ENCODE peak calls at places on chromosomes 6 and 20, in nine cellular contexts. P is IMR-90, Y is GM23248, U is left ventricle myocardium inferior, C is adrenal gland, G is upper lobe of right lung, X is body of pancreas, Q is sigmoid colon, R is tibial artery. E is an unnamed sample.

GRCh38 chr20:49338061-49338460 is 60.2 kb upstream of the ZNFX1 start:
- DNase-seq in P (no peak), Y (no peak), U (no peak), C (no peak), G (no peak), X (no peak), Q (no peak), R (no peak), E (no peak)

GRCh38 chr20:16589623-16590022 is 16.4 kb upstream of the KIF16B start:
- DNase-seq in P (no peak), Y (no peak), U (no peak), C (no peak), G (no peak), X (no peak), Q (no peak), R (no peak), E (no peak)

GRCh38 chr6:158040051-158040803 is 58.6 kb downstream of the SYNJ2 start:
- DNase-seq in P (peak), Y (peak), U (no peak), C (peak), G (peak), X (no peak), Q (peak), R (peak), E (peak)

GRCh38 chr6:125188037-125188436 is 34.5 kb downstream of the TPD52L1 start:
- DNase-seq in P (peak), Y (peak), U (no peak), C (no peak), G (no peak), X (no peak), Q (no peak), R (no peak), E (no peak)

GRCh38 chr6:137197684-137198645 is 21.2 kb downstream of the IFNGR1 start:
- DNase-seq in P (no peak), Y (no peak), U (no peak), C (no peak), G (no peak), X (no peak), Q (no peak), R (no peak), E (no peak)

GRCh38 chr20:52379723-52380336 is 188.3 kb upstream of the ZFP64 start:
- DNase-seq in P (peak), Y (peak), U (peak), C (peak), G (peak), X (peak), Q (no peak), R (peak), E (no peak)

GRCh38 chr20:5947276-5947675 is 3.1 kb downstream of the TRMT6 start:
- DNase-seq in P (no peak), Y (peak), U (no peak), C (no peak), G (peak), X (no peak), Q (no peak), R (no peak), E (no peak)

GRCh38 chr6:6004147-6004995 is 2.4 kb downstream of the NRN1 start:
- DNase-seq in P (no peak), Y (peak), U (no peak), C (no peak), G (no peak), X (no peak), Q (no peak), R (no peak), E (no peak)

GRCh38 chr6:81557811-81558210 is 194.7 kb downstream of the TENT5A start:
- DNase-seq in P (no peak), Y (peak), U (no peak), C (no peak), G (no peak), X (no peak), Q (no peak), R (no peak), E (no peak)

GRCh38 chr6:100099189-100100074 is 105.4 kb upstream of the MCHR2 start:
- DNase-seq in P (peak), Y (peak), U (no peak), C (no peak), G (no peak), X (no peak), Q (no peak), R (no peak), E (no peak)

GRCh38 chr20:38723069-38723981 is 961 bp upstream of the SLC32A1 start:
- DNase-seq in P (no peak), Y (peak), U (no peak), C (no peak), G (no peak), X (no peak), Q (no peak), R (no peak), E (no peak)

GRCh38 chr6:82331031-82331773 is 32.4 kb upstream of the TPBG start:
- DNase-seq in P (peak), Y (peak), U (no peak), C (no peak), G (no peak), X (no peak), Q (no peak), R (no peak), E (no peak)

GRCh38 chr20:21513881-21514540 is at the start of gene NKX2-2:
- DNase-seq in P (no peak), Y (no peak), U (no peak), C (no peak), G (no peak), X (no peak), Q (no peak), R (no peak), E (no peak)

GRCh38 chr20:50916257-50916656 is 15.0 kb downstream of the ADNP start:
- DNase-seq in P (peak), Y (peak), U (no peak), C (no peak), G (no peak), X (no peak), Q (no peak), R (no peak), E (no peak)

GRCh38 chr6:1609662-1610496 is at the start of gene FOXC1:
- DNase-seq in P (peak), Y (peak), U (peak), C (peak), G (peak), X (peak), Q (peak), R (peak), E (peak)

GRCh38 chr20:53085720-53086119 is 113.6 kb downstream of the TSHZ2 start:
- DNase-seq in P (no peak), Y (no peak), U (no peak), C (no peak), G (no peak), X (no peak), Q (no peak), R (no peak), E (no peak)

GRCh38 chr6:89289710-89290109 is 25.4 kb downstream of the GABRR2 start:
- DNase-seq in P (no peak), Y (no peak), U (no peak), C (no peak), G (no peak), X (no peak), Q (no peak), R (no peak), E (no peak)

GRCh38 chr6:41451039-41451438 is 95.1 kb upstream of the FOXP4 start:
- DNase-seq in P (no peak), Y (peak), U (no peak), C (no peak), G (no peak), X (no peak), Q (no peak), R (no peak), E (no peak)

GRCh38 chr6:93575495-93575894 is 156.1 kb upstream of the EPHA7 start:
- DNase-seq in P (no peak), Y (no peak), U (no peak), C (no peak), G (no peak), X (no peak), Q (no peak), R (no peak), E (no peak)

GRCh38 chr6:156698239-156699016 is 78.8 kb upstream of the ARID1B start:
- DNase-seq in P (no peak), Y (no peak), U (no peak), C (no peak), G (no peak), X (no peak), Q (no peak), R (no peak), E (no peak)

GRCh38 chr6:71433441-71433840 is 144.8 kb downstream of the OGFRL1 start:
- DNase-seq in P (no peak), Y (no peak), U (no peak), C (no peak), G (no peak), X (no peak), Q (no peak), R (no peak), E (no peak)

GRCh38 chr6:125201961-125202729 is 48.6 kb downstream of the TPD52L1 start:
- DNase-seq in P (peak), Y (peak), U (peak), C (peak), G (peak), X (peak), Q (peak), R (peak), E (peak)

GRCh38 chr20:768426-768978 is at the start of gene SLC52A3:
- DNase-seq in P (no peak), Y (no peak), U (peak), C (no peak), G (peak), X (peak), Q (no peak), R (no peak), E (no peak)

GRCh38 chr6:149840345-149841075 is 23.6 kb downstream of the LRP11 start:
- DNase-seq in P (peak), Y (peak), U (peak), C (peak), G (peak), X (peak), Q (peak), R (peak), E (peak)

GRCh38 chr6:39029156-39030011 is 19.2 kb upstream of the GLP1R start:
- DNase-seq in P (no peak), Y (peak), U (no peak), C (no peak), G (no peak), X (peak), Q (no peak), R (no peak), E (no peak)

GRCh38 chr20:47189060-47189459 is 167.4 kb downstream of the ZMYND8 start:
- DNase-seq in P (no peak), Y (no peak), U (no peak), C (no peak), G (no peak), X (no peak), Q (no peak), R (no peak), E (no peak)

GRCh38 chr6:25649611-25650010 is 2.4 kb upstream of the SCGN start:
- DNase-seq in P (no peak), Y (no peak), U (no peak), C (no peak), G (no peak), X (no peak), Q (no peak), R (no peak), E (no peak)

GRCh38 chr20:62953167-62953838 is 794 bp downstream of the SLC17A9 start:
- DNase-seq in P (no peak), Y (peak), U (no peak), C (no peak), G (no peak), X (no peak), Q (peak), R (no peak), E (no peak)

GRCh38 chr20:56278205-56278604 is 29.7 kb downstream of the MC3R start:
- DNase-seq in P (no peak), Y (no peak), U (no peak), C (no peak), G (no peak), X (no peak), Q (no peak), R (no peak), E (no peak)

GRCh38 chr6:54784021-54784420 is 62.5 kb upstream of the FAM83B start:
- DNase-seq in P (peak), Y (no peak), U (no peak), C (no peak), G (no peak), X (no peak), Q (no peak), R (no peak), E (no peak)

GRCh38 chr6:72798196-72798595 is 176.3 kb downstream of the KCNQ5 start:
- DNase-seq in P (peak), Y (peak), U (no peak), C (no peak), G (no peak), X (no peak), Q (no peak), R (no peak), E (no peak)

GRCh38 chr6:8558953-8559352 is 123.6 kb upstream of the SLC35B3 start:
- DNase-seq in P (no peak), Y (no peak), U (no peak), C (no peak), G (no peak), X (no peak), Q (no peak), R (no peak), E (no peak)

GRCh38 chr20:37364013-37364926 is 18.3 kb downstream of the SRC start:
- DNase-seq in P (no peak), Y (no peak), U (no peak), C (peak), G (peak), X (peak), Q (peak), R (no peak), E (peak)

GRCh38 chr20:37364927-37365272 is 19.0 kb downstream of the SRC start:
- DNase-seq in P (no peak), Y (no peak), U (no peak), C (no peak), G (no peak), X (peak), Q (peak), R (no peak), E (no peak)

GRCh38 chr20:37362231-37362792 is 16.4 kb downstream of the SRC start:
- DNase-seq in P (no peak), Y (no peak), U (no peak), C (peak), G (peak), X (peak), Q (peak), R (no peak), E (no peak)

GRCh38 chr20:37362821-37363220 is 16.9 kb downstream of the SRC start:
- DNase-seq in P (no peak), Y (no peak), U (no peak), C (no peak), G (peak), X (peak), Q (peak), R (no peak), E (peak)

GRCh38 chr20:37363221-37364012 is 17.5 kb downstream of the SRC start:
- DNase-seq in P (no peak), Y (no peak), U (no peak), C (peak), G (peak), X (peak), Q (peak), R (no peak), E (no peak)
- H3K27ac ChIP-seq in P (no peak), Y (no peak), U (no peak), C (peak), G (no peak), X (no peak), Q (peak), R (no peak), E (no peak)

DNA sequence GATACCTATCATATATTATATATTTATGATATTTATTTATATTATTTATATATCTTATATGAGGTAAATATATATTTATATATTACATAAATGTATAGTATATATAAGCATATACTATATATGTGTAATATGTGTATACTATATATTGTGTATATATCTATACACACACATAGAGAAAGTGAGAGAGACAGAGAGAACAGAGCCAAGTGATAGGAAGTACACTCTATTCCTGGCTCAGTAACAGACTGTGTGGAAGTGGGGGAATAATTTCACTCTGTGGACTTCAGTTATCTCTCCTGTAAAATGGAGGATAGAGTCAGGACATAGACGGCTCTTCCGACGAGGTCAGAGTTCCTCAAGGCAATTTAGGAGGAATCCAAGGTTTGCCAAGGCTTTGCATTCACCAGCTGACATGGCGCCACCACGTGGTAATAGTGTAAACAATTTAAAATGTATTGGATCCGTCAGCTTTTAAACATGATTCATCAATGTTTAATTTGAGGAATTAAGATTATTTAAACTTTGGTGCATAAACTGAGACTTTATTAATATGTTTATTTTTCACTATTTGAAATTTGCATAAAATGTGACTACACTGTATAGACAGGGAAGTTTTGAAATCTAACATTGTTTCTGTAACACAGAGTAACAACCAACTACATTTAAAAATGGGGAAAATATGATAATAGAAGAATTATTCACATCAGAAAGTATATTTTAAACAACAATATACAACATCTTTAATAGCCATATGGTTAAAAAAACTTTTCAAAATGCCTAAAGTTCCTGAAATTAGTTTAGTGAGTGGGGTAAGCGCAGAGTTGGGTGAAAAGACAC is 75.4 kb upstream of the TMEM244 start:
- DNase-seq in P (peak), Y (peak), U (no peak), C (peak), G (no peak), X (peak), Q (no peak), R (peak), E (no peak)
- H3K4me3 ChIP-seq in P (no peak), Y (peak), U (no peak), C (no peak), G (no peak), X (no peak), Q (no peak), R (no peak), E (no peak)

GRCh38 chr6:11537229-11538048 is at the start of gene TMEM170B:
- DNase-seq in P (peak), Y (peak), U (peak), C (peak), G (peak), X (peak), Q (peak), R (peak), E (peak)

GRCh38 chr6:11535801-11536230 is 1.7 kb upstream of the TMEM170B start:
- DNase-seq in P (peak), Y (peak), U (no peak), C (peak), G (no peak), X (peak), Q (no peak), R (no peak), E (peak)

GRCh38 chr6:11538799-11539468 is 1.4 kb downstream of the TMEM170B start:
- DNase-seq in P (no peak), Y (peak), U (no peak), C (no peak), G (no peak), X (no peak), Q (no peak), R (no peak), E (no peak)

GRCh38 chr6:11538049-11538798 is 675 bp downstream of the TMEM170B start:
- DNase-seq in P (no peak), Y (peak), U (peak), C (peak), G (peak), X (peak), Q (peak), R (peak), E (peak)

DNA sequence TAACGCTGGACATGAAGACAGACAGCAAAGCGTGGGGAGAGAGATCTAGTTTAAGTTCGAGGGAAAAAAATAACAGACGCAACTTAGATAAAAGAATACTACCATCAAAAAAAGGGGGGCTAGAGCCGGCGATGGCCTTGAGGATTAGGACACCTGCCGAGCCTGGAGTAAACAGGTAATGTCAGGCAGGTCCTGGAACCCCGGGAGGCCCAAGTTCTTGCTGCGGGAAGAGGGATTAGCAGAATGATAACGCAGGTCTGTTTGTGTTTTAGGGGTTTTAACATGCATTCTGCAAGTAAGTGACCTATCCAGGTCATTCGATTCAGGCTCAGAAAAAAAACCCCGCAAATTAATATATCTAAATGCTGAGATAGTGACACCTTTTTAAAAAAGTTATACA is 754 bp upstream of the TMEM170B start:
- DNase-seq in P (no peak), Y (peak), U (no peak), C (no peak), G (no peak), X (peak), Q (no peak), R (no peak), E (peak)
- H3K27ac ChIP-seq in P (no peak), Y (no peak), U (peak), C (peak), G (peak), X (peak), Q (peak), R (peak), E (peak)

GRCh38 chr6:114862809-114863208 is 520.0 kb upstream of the HS3ST5 start:
- DNase-seq in P (no peak), Y (no peak), U (no peak), C (no peak), G (no peak), X (no peak), Q (no peak), R (no peak), E (no peak)
- H3K4me3 ChIP-seq in P (no peak), Y (no peak), U (no peak), C (no peak), G (no peak), X (no peak), Q (no peak), R (no peak), E (no peak)

DNA sequence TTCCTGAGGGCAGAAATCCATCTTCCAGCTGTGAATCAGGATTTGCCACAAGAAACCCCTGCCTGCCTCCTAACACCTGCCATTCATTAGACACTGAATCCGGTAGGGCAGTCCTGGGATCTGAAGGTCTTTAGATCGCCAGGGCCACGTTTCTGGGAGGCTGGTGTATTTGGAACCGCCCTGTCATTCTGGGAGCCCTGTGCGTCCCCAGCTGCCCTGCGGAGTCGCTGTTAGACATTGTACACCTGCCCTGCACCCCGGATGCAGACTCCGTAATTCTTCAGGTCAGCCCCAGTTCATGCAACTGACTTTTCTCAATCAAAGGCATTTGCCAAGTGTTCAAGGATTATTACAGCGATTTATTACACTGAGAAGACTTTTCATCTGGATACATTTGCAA is 193.2 kb downstream of the TBC1D7 start:
- DNase-seq in P (no peak), Y (no peak), U (no peak), C (no peak), G (no peak), X (no peak), Q (no peak), R (no peak), E (no peak)
- H3K27ac ChIP-seq in P (no peak), Y (no peak), U (no peak), C (no peak), G (no peak), X (no peak), Q (no peak), R (no peak), E (no peak)

GRCh38 chr20:59470521-59470920 is 133.8 kb upstream of the PHACTR3 start:
- DNase-seq in P (no peak), Y (no peak), U (no peak), C (no peak), G (no peak), X (no peak), Q (no peak), R (no peak), E (no peak)

GRCh38 chr20:59468831-59469230 is 135.5 kb upstream of the PHACTR3 start:
- DNase-seq in P (no peak), Y (no peak), U (no peak), C (no peak), G (no peak), X (no peak), Q (peak), R (no peak), E (no peak)

GRCh38 chr20:59472059-59472458 is 132.3 kb upstream of the PHACTR3 start:
- DNase-seq in P (no peak), Y (no peak), U (no peak), C (no peak), G (no peak), X (no peak), Q (no peak), R (no peak), E (no peak)

GRCh38 chr20:59466107-59466815 is 138.1 kb upstream of the PHACTR3 start:
- DNase-seq in P (no peak), Y (no peak), U (no peak), C (no peak), G (no peak), X (no peak), Q (peak), R (no peak), E (no peak)

GRCh38 chr20:59469266-59470252 is 134.8 kb upstream of the PHACTR3 start:
- DNase-seq in P (no peak), Y (no peak), U (no peak), C (no peak), G (no peak), X (no peak), Q (peak), R (no peak), E (no peak)
- H3K4me3 ChIP-seq in P (no peak), Y (no peak), U (no peak), C (no peak), G (no peak), X (no peak), Q (no peak), R (no peak), E (no peak)